ENCODE peak calls at places on chromosome 17, in ten cellular contexts. V, Q, Y, T, B, W, F, J, E and S are unnamed samples.

GRCh38 chr17:78787444-78787843 is 5.4 kb upstream of the CYTH1 start:
- DNase-seq in E (peak), F (no peak), J (no peak), B (no peak), W (no peak), V (peak), Q (no peak), Y (no peak), T (no peak), S (no peak)

GRCh38 chr17:3852561-3852960 is 6.5 kb upstream of the NCBP3 start:
- DNase-seq in T (no peak), F (no peak), J (no peak), E (no peak), B (no peak), Q (no peak), V (no peak), W (no peak), Y (no peak), S (no peak)

GRCh38 chr17:4806420-4806769 is 557 bp upstream of the PLD2 start:
- DNase-seq in Y (no peak), B (no peak), F (peak), E (no peak), T (no peak), J (no peak), Q (no peak), W (peak), V (no peak), S (no peak)

GRCh38 chr17:8870406-8871040 is 3.0 kb upstream of the PIK3R6 start:
- DNase-seq in J (no peak), E (no peak), F (no peak), T (no peak), W (no peak), B (no peak), Y (no peak), V (no peak), Q (no peak), S (no peak)

GRCh38 chr17:7837375-7838290 is 3.6 kb downstream of the KDM6B start:
- DNase-seq in T (no peak), F (peak), Y (no peak), J (no peak), W (no peak), Q (no peak), E (no peak), B (no peak), V (peak), S (no peak)

GRCh38 chr17:78343433-78344201 is 16.3 kb downstream of the SOCS3 start:
- DNase-seq in E (no peak), W (peak), J (no peak), Q (peak), Y (no peak), V (no peak), B (no peak), T (peak), F (no peak), S (peak)

GRCh38 chr17:27919120-27919519 is 26.0 kb upstream of the LYRM9 start:
- DNase-seq in B (no peak), E (no peak), T (no peak), W (no peak), F (no peak), J (no peak), Y (no peak), V (no peak), Q (no peak), S (no peak)

GRCh38 chr17:8503368-8503767 is 67.7 kb downstream of the NDEL1 start:
- DNase-seq in J (no peak), V (no peak), B (no peak), Y (no peak), W (no peak), F (no peak), T (no peak), Q (no peak), E (no peak), S (no peak)

GRCh38 chr17:79993390-79994221 is 42.1 kb downstream of the TBC1D16 start:
- DNase-seq in B (peak), F (peak), E (peak), T (peak), J (no peak), W (peak), Y (no peak), V (no peak), Q (peak), S (peak)

GRCh38 chr17:77433385-77434135 is 292.8 kb downstream of the SEC14L1 start:
- DNase-seq in E (no peak), T (no peak), J (no peak), W (no peak), B (no peak), V (no peak), Q (no peak), F (no peak), Y (no peak), S (no peak)

GRCh38 chr17:37131670-37132620 is 183.2 kb downstream of the AATF start:
- DNase-seq in W (peak), V (no peak), Q (no peak), B (no peak), E (no peak), J (no peak), Y (no peak), T (no peak), F (no peak), S (peak)

GRCh38 chr17:72294487-72294893 is 173.7 kb downstream of the SOX9 start:
- DNase-seq in F (no peak), E (no peak), J (no peak), Y (no peak), B (no peak), T (no peak), V (no peak), Q (no peak), W (no peak), S (no peak)

GRCh38 chr17:28474035-28474640 is 694 bp downstream of the SLC13A2 start:
- DNase-seq in F (no peak), Q (no peak), Y (no peak), E (no peak), W (no peak), V (no peak), T (no peak), J (no peak), B (no peak), S (no peak)

GRCh38 chr17:69223809-69224208 is 4.8 kb downstream of the ABCA10 start:
- DNase-seq in W (no peak), J (no peak), B (no peak), V (no peak), F (no peak), T (no peak), Q (no peak), Y (no peak), E (no peak), S (no peak)

GRCh38 chr17:76074390-76075363 is at the start of gene GALR2:
- DNase-seq in J (no peak), Y (no peak), V (no peak), B (no peak), F (no peak), T (no peak), W (no peak), Q (no peak), E (no peak), S (no peak)